ENCODE peak calls at places on chromosomes 12 and 14, in eight cellular contexts. W is effector memory CD4-positive, alpha-beta T cell; C is iris pigment epithelial cell; J is NCI-H1105 treated with DMSO at 0.1 percent for 48 hours; K is stimulated activated CD4-positive, alpha-beta T cell treated with anti-CD3 and anti-CD28 coated beads, Interleukin-12 subunit alpha, Interleukin-12 subunit beta, amount 100 ng/mL, for 48 hours; I is NCI-H1417; S is Kasumi-1; L is smooth muscle cell of the brain vasculature. N is an unnamed sample.
A peak's percentile ranks its signal among the peaks of the same experiment; 100 is the strongest.

GRCh38 chr12:96409734-96410133 is 9.5 kb upstream of the CDK17 start:
- DNase-seq in W (no peak), C (no peak), J (no peak), K (no peak), I (no peak), S (peak; percentile 16), L (no peak), N (no peak)

GRCh38 chr12:126397071-126397571 is 1331.9 kb downstream of the AACS start:
- DNase-seq in W (no peak), C (no peak), J (no peak), K (no peak), I (no peak), S (no peak), L (no peak), N (peak; percentile 22)

GRCh38 chr12:131852551-131853299 is 24.5 kb downstream of the MMP17 start:
- DNase-seq in W (no peak), C (peak; percentile 6), J (no peak), K (no peak), I (no peak), S (peak; percentile 36), L (no peak), N (no peak)

GRCh38 chr12:121804417-121805111 is 755 bp downstream of the SETD1B start:
- DNase-seq in W (no peak), C (peak; percentile 53), J (peak; percentile 13), K (no peak), I (peak; percentile 62), S (peak; percentile 28), L (no peak), N (peak; percentile 68)

GRCh38 chr12:9651265-9651729 is 18.2 kb upstream of the CLEC2D start:
- DNase-seq in W (no peak), C (peak; percentile 74), J (no peak), K (peak; percentile 57), I (no peak), S (peak; percentile 1), L (no peak), N (no peak)

GRCh38 chr12:32455607-32456063 is 56.3 kb downstream of the FGD4 start:
- DNase-seq in W (no peak), C (peak; percentile 84), J (peak; percentile 36), K (no peak), I (peak; percentile 81), S (peak; percentile 92), L (peak; percentile 64), N (peak; percentile 97)

GRCh38 chr12:3792623-3793288 is 39.8 kb upstream of the CRACR2A start:
- DNase-seq in W (no peak), C (no peak), J (no peak), K (no peak), I (no peak), S (no peak), L (no peak), N (no peak)

GRCh38 chr14:102579696-102580551 is 12.5 kb upstream of the RCOR1 start:
- DNase-seq in W (no peak), C (peak; percentile 61), J (no peak), K (no peak), I (no peak), S (no peak), L (no peak), N (no peak)

GRCh38 chr12:71551529-71551928 is 111.9 kb downstream of the LGR5 start:
- DNase-seq in W (no peak), C (peak; percentile 27), J (peak; percentile 40), K (no peak), I (peak; percentile 63), S (peak; percentile 78), L (no peak), N (peak; percentile 19)

GRCh38 chr14:78157855-78158436 is 12.2 kb upstream of the NRXN3 start:
- DNase-seq in W (no peak), C (peak; percentile 30), J (no peak), K (no peak), I (no peak), S (peak; percentile 55), L (no peak), N (no peak)

GRCh38 chr12:111780166-111780565 is 13.4 kb downstream of the ALDH2 start:
- DNase-seq in W (no peak), C (no peak), J (no peak), K (no peak), I (no peak), S (no peak), L (no peak), N (no peak)

GRCh38 chr12:104825408-104825807 is 132.7 kb downstream of the SLC41A2 start:
- DNase-seq in W (no peak), C (peak; percentile 14), J (no peak), K (no peak), I (no peak), S (no peak), L (no peak), N (no peak)

GRCh38 chr12:53754196-53754595 is 2.4 kb upstream of the CISTR start:
- DNase-seq in W (no peak), C (no peak), J (no peak), K (no peak), I (no peak), S (no peak), L (no peak), N (peak; percentile 74)

GRCh38 chr12:107356266-107356936 is 263.1 kb upstream of the CRY1 start:
- DNase-seq in W (no peak), C (peak; percentile 93), J (no peak), K (no peak), I (no peak), S (no peak), L (no peak), N (no peak)

GRCh38 chr14:74620497-74620921 is 8.5 kb upstream of the LTBP2 start:
- DNase-seq in W (peak; percentile 12), C (peak; percentile 97), J (no peak), K (no peak), I (no peak), S (no peak), L (no peak), N (no peak)

GRCh38 chr12:98955284-98955683 is 310.2 kb downstream of the APAF1 start:
- DNase-seq in W (no peak), C (peak; percentile 17), J (no peak), K (no peak), I (peak; percentile 59), S (peak; percentile 38), L (no peak), N (peak; percentile 61)

GRCh38 chr14:103700753-103701490 is 14.3 kb downstream of the XRCC3 start:
- DNase-seq in W (no peak), C (no peak), J (no peak), K (no peak), I (no peak), S (no peak), L (no peak), N (no peak)

GRCh38 chr14:81400202-81400678 is at the start of gene STON2:
- DNase-seq in W (no peak), C (peak; percentile 13), J (peak; percentile 92), K (no peak), I (peak; percentile 50), S (peak; percentile 35), L (no peak), N (peak; percentile 78)

GRCh38 chr14:24228902-24229301 is 3.3 kb downstream of the NEDD8 start:
- DNase-seq in W (no peak), C (no peak), J (no peak), K (no peak), I (no peak), S (no peak), L (no peak), N (no peak)

GRCh38 chr12:46702581-46703344 is 123.0 kb downstream of the SLC38A4 start:
- DNase-seq in W (no peak), C (peak; percentile 49), J (no peak), K (no peak), I (no peak), S (no peak), L (no peak), N (no peak)

GRCh38 chr14:31969371-31969770 is 107.7 kb upstream of the ARHGAP5 start:
- DNase-seq in W (no peak), C (no peak), J (peak; percentile 31), K (no peak), I (no peak), S (no peak), L (no peak), N (no peak)

GRCh38 chr12:32765906-32766305 is 10.2 kb upstream of the YARS2 start:
- DNase-seq in W (no peak), C (peak; percentile 28), J (peak; percentile 46), K (no peak), I (no peak), S (no peak), L (no peak), N (peak; percentile 43)

GRCh38 chr14:44966601-44967336 is 4.8 kb downstream of the TOGARAM1 start:
- DNase-seq in W (no peak), C (peak; percentile 33), J (no peak), K (no peak), I (no peak), S (no peak), L (no peak), N (no peak)

GRCh38 chr12:47411961-47412360 is 293.9 kb downstream of the RPAP3 start:
- DNase-seq in W (no peak), C (peak; percentile 29), J (peak; percentile 15), K (no peak), I (peak; percentile 24), S (no peak), L (no peak), N (no peak)

GRCh38 chr12:10331642-10332239 is 24.1 kb downstream of the KLRD1 start:
- DNase-seq in W (no peak), C (peak; percentile 71), J (peak; percentile 55), K (no peak), I (peak; percentile 81), S (peak; percentile 67), L (peak; percentile 35), N (peak; percentile 12)

GRCh38 chr14:63902375-63902976 is 49.7 kb downstream of the SYNE2 start:
- DNase-seq in W (no peak), C (no peak), J (no peak), K (no peak), I (no peak), S (no peak), L (no peak), N (no peak)

GRCh38 chr12:23368590-23368989 is 580.9 kb downstream of the SOX5 start:
- DNase-seq in W (no peak), C (no peak), J (no peak), K (no peak), I (no peak), S (no peak), L (no peak), N (no peak)

GRCh38 chr12:64665506-64665905 is 55.2 kb downstream of the RASSF3 start:
- DNase-seq in W (peak; percentile 66), C (no peak), J (no peak), K (peak; percentile 34), I (peak; percentile 34), S (no peak), L (no peak), N (peak; percentile 73)

GRCh38 chr14:35987731-35988130 is 161.6 kb downstream of the BRMS1L start:
- DNase-seq in W (no peak), C (no peak), J (no peak), K (no peak), I (no peak), S (no peak), L (no peak), N (no peak)

GRCh38 chr12:132374821-132375445 is 45.5 kb upstream of the GALNT9 start:
- DNase-seq in W (no peak), C (no peak), J (no peak), K (no peak), I (no peak), S (no peak), L (no peak), N (no peak)

GRCh38 chr12:65823481-65824313 is 586 bp upstream of the HMGA2 start:
- DNase-seq in W (no peak), C (peak; percentile 56), J (peak; percentile 33), K (no peak), I (peak; percentile 46), S (no peak), L (no peak), N (peak; percentile 21)